ENCODE peak calls at places on chromosomes 3 and 15, in four cellular contexts. B is upper lobe of right lung, C is MM.1S, M is ovary. K is an unnamed sample.

GRCh38 chr3:775178-775885 is 317.5 kb upstream of the CNTN6 start:
- DNase-seq in B (no peak), C (no peak), M (no peak), K (no peak)

GRCh38 chr3:46660543-46661523 is 32.6 kb downstream of the ALS2CL start:
- DNase-seq in B (no peak), C (no peak), M (no peak), K (peak; percentile 56)

GRCh38 chr3:32440481-32441350 is 49.1 kb downstream of the CMTM7 start:
- DNase-seq in B (no peak), C (no peak), M (no peak), K (no peak)

GRCh38 chr3:15099364-15100098 is 583 bp upstream of the RBSN start:
- DNase-seq in B (no peak), C (peak; percentile 16), M (no peak), K (no peak)

GRCh38 chr3:135917076-135917475 is 48.5 kb upstream of the PPP2R3A start:
- DNase-seq in B (no peak), C (no peak), M (no peak), K (no peak)

GRCh38 chr3:140011611-140012277 is 76.8 kb downstream of the CLSTN2 start:
- DNase-seq in B (no peak), C (no peak), M (no peak), K (no peak)

GRCh38 chr15:75161788-75162414 is 39.8 kb upstream of the C15orf39 start:
- DNase-seq in B (peak; percentile 90), C (no peak), M (no peak), K (no peak)

GRCh38 chr3:11271986-11272904 is at the start of gene ATG7:
- DNase-seq in B (peak; percentile 99), C (peak; percentile 98), M (peak; percentile 98), K (peak; percentile 98)

GRCh38 chr3:149212386-149212785 is 9.2 kb downstream of the CP start:
- DNase-seq in B (no peak), C (no peak), M (no peak), K (no peak)

GRCh38 chr3:149215474-149215873 is 6.2 kb downstream of the CP start:
- DNase-seq in B (no peak), C (no peak), M (no peak), K (no peak)

GRCh38 chr3:149217347-149217746 is 4.3 kb downstream of the CP start:
- DNase-seq in B (no peak), C (no peak), M (no peak), K (no peak)

GRCh38 chr3:149216195-149216869 is 5.3 kb downstream of the CP start:
- DNase-seq in B (no peak), C (no peak), M (no peak), K (no peak)

GRCh38 chr3:149214702-149215101 is 6.9 kb downstream of the CP start:
- DNase-seq in B (no peak), C (no peak), M (no peak), K (no peak)
- H3K4me1 ChIP-seq in B (peaks cover 7% of the 10 kb centered on the region), C (no peaks in the 10 kb centered on the region), M (no peaks in the 10 kb centered on the region), K (no peaks in the 10 kb centered on the region)

DNA sequence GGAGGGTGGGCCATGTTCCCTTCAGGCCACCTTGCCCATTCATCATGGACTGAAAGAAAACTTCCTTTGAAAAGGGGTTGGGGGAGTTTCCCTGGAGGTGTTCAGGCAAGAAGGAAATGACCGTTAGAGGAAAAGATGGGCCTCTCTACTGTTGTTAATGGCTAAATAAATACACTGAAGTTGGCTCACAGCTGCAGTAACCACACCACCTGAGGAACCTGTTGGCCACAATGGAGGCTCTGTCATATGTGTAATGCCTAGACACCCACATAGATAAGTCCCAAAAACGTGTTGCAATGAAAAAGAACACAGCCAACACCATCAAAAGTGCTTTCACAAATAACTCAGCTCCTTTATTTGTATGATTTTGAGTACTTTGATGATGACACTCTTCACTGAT is 38.2 kb upstream of the FAM3D start:
- DNase-seq in B (no peak), C (no peak), M (no peak), K (no peak)
- H3K4me1 ChIP-seq in B (peaks cover 4% of the 10 kb centered on the region), C (no peaks in the 10 kb centered on the region), M (no peaks in the 10 kb centered on the region), K (no peaks in the 10 kb centered on the region)

GRCh38 chr3:119310052-119310451 is 15.9 kb downstream of the ARHGAP31 start:
- DNase-seq in B (no peak), C (no peak), M (no peak), K (no peak)
- H3K4me1 ChIP-seq in B (peaks cover 32% of the 10 kb centered on the region), C (no peaks in the 10 kb centered on the region), M (peaks cover 4% of the 10 kb centered on the region), K (no peaks in the 10 kb centered on the region)

GRCh38 chr3:122572940-122573412 is 4.5 kb upstream of the PARP15 start:
- DNase-seq in B (no peak), C (no peak), M (peak; percentile 37), K (no peak)
- H3K4me1 ChIP-seq in B (peaks cover 31% of the 10 kb centered on the region), C (no peaks in the 10 kb centered on the region), M (no peaks in the 10 kb centered on the region), K (no peaks in the 10 kb centered on the region)

GRCh38 chr15:85022860-85023403 is 41.3 kb downstream of the PDE8A start:
- DNase-seq in B (no peak), C (no peak), M (no peak), K (no peak)
- H3K4me1 ChIP-seq in B (peaks cover 28% of the 10 kb centered on the region), C (peaks cover 7% of the 10 kb centered on the region), M (peaks cover 11% of the 10 kb centered on the region), K (peaks cover 43% of the 10 kb centered on the region)

DNA sequence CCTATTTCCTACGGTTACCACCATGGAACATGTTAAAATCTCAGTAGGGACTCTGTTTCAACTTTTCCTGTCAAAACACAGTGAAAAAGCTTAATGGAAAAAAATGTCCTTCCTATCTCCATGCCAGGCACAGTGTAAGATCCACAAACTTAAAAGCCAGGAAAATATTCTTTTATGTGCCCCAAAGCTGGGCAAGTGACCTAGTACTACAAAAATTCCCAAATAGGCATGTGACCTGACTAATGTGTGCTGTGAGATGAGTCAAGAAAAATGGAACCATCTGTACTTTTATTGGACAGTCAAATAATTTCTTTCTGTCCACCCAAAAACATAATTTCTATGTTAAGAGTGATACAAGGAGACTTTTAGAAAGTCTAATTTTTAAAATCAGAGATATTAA is 406.0 kb downstream of the ZBTB20 start:
- DNase-seq in B (no peak), C (no peak), M (no peak), K (no peak)
- H3K4me1 ChIP-seq in B (no peaks in the 10 kb centered on the region), C (no peaks in the 10 kb centered on the region), M (peaks cover 2% of the 10 kb centered on the region), K (peaks cover 5% of the 10 kb centered on the region)

DNA sequence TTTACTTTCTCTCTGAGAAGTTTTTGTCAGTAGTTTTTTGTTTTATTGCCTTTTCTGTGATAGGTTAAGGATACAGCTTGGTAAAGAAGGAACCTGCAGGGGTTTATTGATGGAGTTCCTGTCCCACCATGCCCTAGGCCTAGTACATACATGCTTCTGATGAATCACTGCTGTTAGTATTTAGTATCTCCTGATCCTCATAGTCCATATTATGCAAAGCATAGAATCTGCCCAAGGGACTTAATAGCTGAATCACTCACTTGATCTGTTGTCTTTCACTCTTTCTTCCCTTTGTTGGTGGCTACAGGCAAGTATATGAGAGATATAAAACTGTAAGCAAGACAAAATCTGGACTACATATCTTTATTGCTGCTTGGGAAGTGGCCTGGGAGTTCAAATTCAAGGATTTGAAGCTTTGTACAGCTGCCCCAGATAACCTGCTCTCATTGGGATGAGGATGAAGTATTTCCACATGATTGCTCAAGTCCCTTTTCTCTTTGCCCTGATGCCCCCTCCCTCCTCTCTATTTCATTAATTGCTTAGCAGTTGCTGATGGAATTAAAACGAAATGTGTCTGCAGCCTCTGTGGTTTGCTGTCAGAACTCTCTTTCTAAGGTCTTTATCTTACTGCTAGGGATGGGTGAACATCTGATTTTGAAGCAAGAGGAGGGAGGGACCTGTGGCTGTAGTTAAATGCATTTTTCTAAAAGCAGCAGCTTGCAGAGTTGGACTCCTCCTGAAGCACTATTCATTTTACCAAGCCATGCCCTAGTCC is 114.0 kb downstream of the ZNF609 start:
- DNase-seq in B (no peak), C (no peak), M (no peak), K (no peak)
- H3K4me1 ChIP-seq in B (peaks cover 12% of the 10 kb centered on the region), C (peaks cover 10% of the 10 kb centered on the region), M (peaks cover 3% of the 10 kb centered on the region), K (no peaks in the 10 kb centered on the region)

GRCh38 chr15:70096215-70096974 is 1.3 kb downstream of the TLE3 start:
- DNase-seq in B (peak; percentile 83), C (peak; percentile 36), M (peak; percentile 61), K (peak; percentile 82)
- H3K4me1 ChIP-seq in B (peaks cover 63% of the 10 kb centered on the region), C (peaks cover 35% of the 10 kb centered on the region), M (peaks cover 30% of the 10 kb centered on the region), K (peaks cover 4% of the 10 kb centered on the region)

DNA sequence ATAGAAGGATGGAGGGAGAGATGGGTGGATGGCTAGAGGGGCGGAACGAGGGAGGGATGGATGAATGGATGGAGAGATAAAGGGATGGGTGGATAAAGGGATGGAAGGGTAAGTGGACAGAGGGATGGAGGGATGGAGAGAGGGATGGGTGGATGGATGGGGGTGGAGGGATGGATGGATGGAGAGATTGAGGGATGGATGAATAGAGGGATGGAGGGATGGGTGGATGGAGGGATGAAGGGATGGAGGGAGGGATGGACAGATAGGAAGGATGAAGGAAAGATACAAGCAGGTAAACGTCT is 313.3 kb downstream of the UACA start:
- DNase-seq in B (no peak), C (no peak), M (no peak), K (no peak)
- H3K4me1 ChIP-seq in B (peaks cover 10% of the 10 kb centered on the region), C (no peaks in the 10 kb centered on the region), M (no peaks in the 10 kb centered on the region), K (no peaks in the 10 kb centered on the region)

K was measured in tibial artery.